ENCODE peak calls at places on chromosome 2, in four cellular contexts. L is HepG2, S is K562, J is GM12878. B is an unnamed sample.

GRCh38 chr2:157319795-157320194 is 5.8 kb downstream of the ERMN start:
- DNase-seq in L (no peak), S (no peak), J (no peak), B (no peak)

GRCh38 chr2:75431757-75432156 is 129.0 kb downstream of the EVA1A start:
- DNase-seq in L (no peak), S (no peak), J (peak), B (no peak)

GRCh38 chr2:218074031-218074430 is 5.0 kb downstream of the RUFY4 start:
- DNase-seq in L (peak), S (peak), J (no peak), B (peak)

GRCh38 chr2:168541887-168542286 is 85.8 kb downstream of the CERS6 start:
- DNase-seq in L (no peak), S (no peak), J (no peak), B (no peak)

GRCh38 chr2:200338692-200339091 is 32.2 kb downstream of the SPATS2L start:
- DNase-seq in L (peak), S (no peak), J (no peak), B (no peak)

GRCh38 chr2:19559596-19560240 is 201.3 kb upstream of the OSR1 start:
- DNase-seq in L (no peak), S (no peak), J (no peak), B (no peak)

GRCh38 chr2:75238670-75239330 is 39.5 kb upstream of the TACR1 start:
- DNase-seq in L (no peak), S (no peak), J (no peak), B (peak)

GRCh38 chr2:39027427-39027826 is 93.4 kb downstream of the SOS1 start:
- DNase-seq in L (no peak), S (no peak), J (no peak), B (no peak)

GRCh38 chr2:71747573-71747972 is 294.2 kb downstream of the DYSF start:
- DNase-seq in L (no peak), S (no peak), J (no peak), B (no peak)

GRCh38 chr2:96697476-96697875 is 42.4 kb downstream of the LMAN2L start:
- DNase-seq in L (no peak), S (no peak), J (no peak), B (no peak)

GRCh38 chr2:96700086-96700485 is 39.8 kb downstream of the LMAN2L start:
- DNase-seq in L (no peak), S (no peak), J (no peak), B (no peak)

GRCh38 chr2:96698221-96698861 is 41.5 kb downstream of the LMAN2L start:
- DNase-seq in L (no peak), S (no peak), J (no peak), B (no peak)

GRCh38 chr2:96699621-96700020 is 40.2 kb downstream of the LMAN2L start:
- DNase-seq in L (no peak), S (no peak), J (no peak), B (no peak)

GRCh38 chr2:96699021-96699420 is 40.8 kb downstream of the LMAN2L start:
- DNase-seq in L (no peak), S (no peak), J (no peak), B (no peak)
- TF ChIP-seq ESRRA in L (no peak), S (no peak), J (no peak), B (no peak)

DNA sequence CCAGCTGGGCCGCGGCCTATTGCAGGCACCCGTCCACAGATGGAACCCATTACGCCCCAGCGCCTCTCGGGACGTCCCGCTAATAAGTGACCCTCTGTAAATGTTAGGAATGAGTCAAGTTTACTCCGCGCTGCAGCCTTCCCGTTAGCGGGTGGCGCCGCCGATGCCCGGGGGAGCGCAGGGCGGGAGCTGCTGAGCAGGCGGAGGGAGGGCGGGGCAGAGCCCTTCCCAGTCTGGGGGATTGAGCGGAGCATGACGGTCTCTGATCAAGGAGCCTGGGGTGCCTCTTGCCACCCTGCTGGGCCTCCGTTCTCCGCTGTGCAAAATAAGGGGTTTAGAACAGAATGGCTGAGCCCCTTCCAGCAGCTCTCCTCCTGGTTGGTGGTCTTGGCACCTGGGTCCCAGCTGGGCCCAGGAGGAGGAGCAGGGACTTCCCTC is 10.5 kb downstream of the CROCC2 start:
- DNase-seq in L (no peak), S (peak), J (no peak), B (peak)
- TF ChIP-seq RFX5 in L (no peak), S (no peak), J (no peak), B (no peak)

GRCh38 chr2:228283491-228284171 is 102.1 kb upstream of the SPHKAP start:
- DNase-seq in L (no peak), S (no peak), J (no peak), B (no peak)

GRCh38 chr2:228282371-228282770 is 100.9 kb upstream of the SPHKAP start:
- DNase-seq in L (no peak), S (no peak), J (no peak), B (no peak)
- TF ChIP-seq SMC3 in L (no peak), S (no peak), J (no peak), B (no peak)

GRCh38 chr2:100256416-100256815 is 65.9 kb downstream of the LONRF2 start:
- DNase-seq in L (no peak), S (no peak), J (no peak), B (no peak)
- TF ChIP-seq ESRRA in L (no peak), S (no peak), J (no peak), B (no peak)

GRCh38 chr2:26652361-26653041 is 11.3 kb upstream of the CIB4 start:
- DNase-seq in L (no peak), S (no peak), J (no peak), B (no peak)
- TF ChIP-seq RFX5 in L (no peak), S (no peak), J (no peak), B (no peak)